ENCODE peak calls at places on chromosomes 16 and 17, in seven cellular contexts. One of them, this sample, is unnamed.

GRCh38 chr16:47664653-47665325 is 203.7 kb downstream of the PHKB start:
- DNase-seq in K562: no peak
- DNase-seq in H1: no peak
- DNase-seq in GM12878: no peak
- DNase-seq in Panc1: no peak
- DNase-seq in HCT116: no peak
- DNase-seq in HepG2: peak; percentile 52
- DNase-seq in this sample: no peak

GRCh38 chr17:57329380-57330214 is 73.3 kb downstream of the MSI2 start:
- DNase-seq in H1: no peak
- DNase-seq in Panc1: no peak
- DNase-seq in HepG2: no peak
- DNase-seq in HCT116: no peak
- DNase-seq in GM12878: no peak
- DNase-seq in K562: no peak
- DNase-seq in this sample: no peak

GRCh38 chr16:15776572-15776971 is 80.3 kb downstream of the MYH11 start:
- DNase-seq in HCT116: no peak
- DNase-seq in HepG2: no peak
- DNase-seq in GM12878: no peak
- DNase-seq in Panc1: no peak
- DNase-seq in H1: no peak
- DNase-seq in K562: no peak
- DNase-seq in this sample: no peak

GRCh38 chr16:48541108-48541786 is 68.7 kb downstream of the N4BP1 start:
- DNase-seq in K562: no peak
- DNase-seq in HCT116: no peak
- DNase-seq in GM12878: no peak
- DNase-seq in H1: no peak
- DNase-seq in Panc1: no peak
- DNase-seq in HepG2: no peak
- DNase-seq in this sample: no peak

GRCh38 chr17:40021471-40021961 is 6.3 kb downstream of the CSF3 start:
- DNase-seq in Panc1: no peak
- DNase-seq in HepG2: no peak
- DNase-seq in H1: no peak
- DNase-seq in GM12878: no peak
- DNase-seq in K562: peak; percentile 9
- DNase-seq in HCT116: no peak
- DNase-seq in this sample: no peak

GRCh38 chr17:45427181-45427835 is 5.4 kb downstream of the ARHGAP27 start:
- DNase-seq in K562: no peak
- DNase-seq in Panc1: no peak
- DNase-seq in H1: no peak
- DNase-seq in HepG2: no peak
- DNase-seq in HCT116: no peak
- DNase-seq in GM12878: no peak
- DNase-seq in this sample: peak; percentile 23

GRCh38 chr17:29444589-29444988 is 54.4 kb downstream of the TAOK1 start:
- DNase-seq in HCT116: no peak
- DNase-seq in K562: no peak
- DNase-seq in HepG2: no peak
- DNase-seq in Panc1: no peak
- DNase-seq in H1: no peak
- DNase-seq in GM12878: no peak
- DNase-seq in this sample: no peak

GRCh38 chr16:66746048-66746447 is 5.4 kb downstream of the DYNC1LI2 start:
- DNase-seq in HCT116: no peak
- DNase-seq in Panc1: no peak
- DNase-seq in H1: no peak
- DNase-seq in GM12878: no peak
- DNase-seq in K562: no peak
- DNase-seq in HepG2: no peak
- DNase-seq in this sample: no peak

DNA sequence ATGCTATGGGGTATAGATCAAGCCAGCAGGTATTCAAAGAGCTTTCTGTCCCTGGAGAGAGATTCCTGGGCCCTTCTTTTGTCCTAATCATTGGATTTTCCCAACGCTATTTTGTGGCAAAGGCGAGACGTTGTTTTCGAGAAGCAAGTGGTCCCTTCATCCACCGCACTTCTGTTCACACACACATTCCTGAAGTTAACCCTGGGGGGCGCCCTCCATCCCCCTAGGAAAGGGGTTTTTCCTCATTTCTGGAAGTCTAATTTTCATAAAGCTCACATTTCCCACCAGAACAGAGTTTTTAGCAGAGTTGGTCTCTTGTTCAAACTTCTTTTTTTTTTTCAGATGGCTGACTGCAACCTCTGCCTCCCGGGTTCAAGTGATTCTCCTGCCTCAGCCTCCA is 11.9 kb downstream of the SCGB1C2 start:
- DNase-seq in H1: no peak
- DNase-seq in Panc1: no peak
- DNase-seq in HepG2: no peak
- DNase-seq in K562: no peak
- DNase-seq in HCT116: no peak
- DNase-seq in GM12878: no peak
- DNase-seq in this sample: no peak
- TF ChIP-seq CTCF in H1: peak; percentile 27
- TF ChIP-seq CTCF in Panc1: no peak
- TF ChIP-seq CTCF in HepG2: no peak
- TF ChIP-seq CTCF in K562: no peak
- TF ChIP-seq CTCF in HCT116: no peak
- TF ChIP-seq CTCF in GM12878: no peak
- TF ChIP-seq CTCF in this sample: peak; percentile 15

DNA sequence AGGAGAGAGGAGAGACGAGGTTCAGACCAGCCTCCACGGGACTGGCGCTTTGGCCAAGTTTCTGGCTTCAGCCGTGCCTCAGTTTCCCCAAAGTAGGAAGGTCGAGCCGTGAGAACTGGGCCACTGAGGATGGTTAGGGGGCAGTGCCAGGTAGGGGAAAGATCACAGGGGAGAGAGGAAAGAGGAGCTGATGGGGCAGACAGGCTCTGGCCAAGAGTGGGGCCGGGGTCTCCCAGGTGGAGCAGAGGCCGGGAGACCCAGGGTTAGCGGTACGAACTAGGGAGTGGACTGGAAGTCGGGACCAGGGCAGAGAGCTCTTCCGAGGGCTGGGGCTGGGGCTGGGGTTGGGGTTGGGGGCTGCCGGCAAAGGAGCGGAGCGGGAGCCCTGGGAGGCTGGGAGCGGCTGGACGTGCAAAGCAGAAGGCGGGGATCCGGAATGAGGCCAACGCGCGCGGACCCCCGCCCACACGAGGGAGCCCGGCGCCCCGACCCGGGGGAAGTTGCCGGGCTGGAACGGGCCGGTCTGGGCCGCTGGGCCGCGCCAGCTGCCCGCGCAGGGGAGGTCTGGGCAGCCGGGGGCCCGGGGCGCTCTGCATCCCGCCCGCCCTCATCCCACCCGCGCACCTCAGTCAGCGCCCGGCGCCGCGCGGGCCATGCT is 446 bp downstream of the ST3GAL2 start:
- DNase-seq in Panc1: no peak
- DNase-seq in GM12878: no peak
- DNase-seq in K562: peak; percentile 82
- DNase-seq in HepG2: no peak
- DNase-seq in HCT116: no peak
- DNase-seq in H1: no peak
- DNase-seq in this sample: no peak
- TF ChIP-seq SIN3A in Panc1: no peak
- TF ChIP-seq SIN3A in GM12878: no peak
- TF ChIP-seq SIN3A in K562: peak; percentile 41
- TF ChIP-seq SIN3A in HepG2: no peak
- TF ChIP-seq SIN3A in HCT116: no peak
- TF ChIP-seq SIN3A in H1: no peak
- TF ChIP-seq SIN3A in this sample: no peak

DNA sequence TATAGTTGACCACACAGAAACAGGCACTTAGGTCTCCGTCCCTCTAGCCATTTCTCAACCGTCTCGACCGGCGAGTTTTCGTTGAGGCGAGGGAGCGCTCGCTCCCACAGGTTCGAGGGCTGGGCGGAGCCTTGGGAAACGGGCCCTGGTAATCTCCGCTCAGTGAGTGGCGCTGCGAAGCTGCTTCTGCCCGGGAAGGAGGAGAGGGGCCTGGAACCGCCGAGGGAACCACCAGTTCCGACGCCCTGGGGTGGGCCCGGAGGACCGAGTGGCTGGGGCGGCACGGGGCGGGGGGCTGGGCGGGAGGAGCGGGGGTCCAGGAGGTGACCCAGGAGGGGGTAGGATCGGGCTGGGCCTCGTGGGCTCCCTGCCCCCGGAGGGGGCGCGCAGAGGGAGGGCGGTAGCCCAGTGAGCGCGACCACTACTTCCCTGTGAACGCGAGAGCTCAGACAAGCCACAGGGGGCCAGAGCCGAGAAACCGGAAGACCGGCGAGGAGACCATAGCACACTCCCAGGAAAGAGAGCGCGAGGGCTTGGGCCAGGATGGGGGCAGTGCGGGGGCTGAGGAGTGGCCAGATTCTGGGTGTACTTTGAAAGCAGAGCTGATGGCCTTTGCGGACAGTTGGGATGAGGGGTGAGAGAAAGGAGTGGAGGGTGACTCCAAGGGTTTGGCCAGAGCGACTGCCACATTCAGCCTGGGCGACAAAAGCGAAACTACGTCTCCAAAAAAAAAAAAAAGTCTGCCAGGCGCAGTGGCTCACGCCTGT is 29.9 kb upstream of the ARL4D start:
- DNase-seq in GM12878: no peak
- DNase-seq in HepG2: peak; percentile 88
- DNase-seq in Panc1: no peak
- DNase-seq in H1: no peak
- DNase-seq in HCT116: peak; percentile 50
- DNase-seq in K562: no peak
- DNase-seq in this sample: peak; percentile 75
- TF ChIP-seq CTCF in GM12878: no peak
- TF ChIP-seq CTCF in HepG2: peak; percentile 79
- TF ChIP-seq CTCF in Panc1: peak; percentile 4
- TF ChIP-seq CTCF in H1: no peak
- TF ChIP-seq CTCF in HCT116: no peak
- TF ChIP-seq CTCF in K562: no peak
- TF ChIP-seq CTCF in this sample: peak; percentile 12

GRCh38 chr17:14168582-14168981 is 68.1 kb downstream of the CDRT15 start:
- DNase-seq in HepG2: no peak
- DNase-seq in HCT116: no peak
- DNase-seq in GM12878: no peak
- DNase-seq in H1: no peak
- DNase-seq in Panc1: no peak
- DNase-seq in K562: no peak
- DNase-seq in this sample: no peak
- TF ChIP-seq SIN3A in HepG2: no peak
- TF ChIP-seq SIN3A in HCT116: no peak
- TF ChIP-seq SIN3A in GM12878: no peak
- TF ChIP-seq SIN3A in H1: no peak
- TF ChIP-seq SIN3A in Panc1: no peak
- TF ChIP-seq SIN3A in K562: no peak
- TF ChIP-seq SIN3A in this sample: no peak

This sample was measured in SK-N-SH.